ENCODE peak calls at places on chromosome 2, in four cellular contexts. K is mesenteric fat pad, Z is G401, T is NCI-H2081. S is an unnamed sample.

GRCh38 chr2:27903018-27903417 is 12.5 kb downstream of the BABAM2 start:
- DNase-seq in K (no peak), Z (no peak), T (no peak), S (no peak)

GRCh38 chr2:242002944-242003343 is 133.4 kb downstream of the RTP5 start:
- DNase-seq in K (no peak), Z (no peak), T (no peak), S (no peak)

GRCh38 chr2:82913566-82913965 is 1545.5 kb downstream of the SUCLG1 start:
- DNase-seq in K (no peak), Z (no peak), T (no peak), S (no peak)

GRCh38 chr2:171630812-171631626 is 56.2 kb upstream of the DYNC1I2 start:
- DNase-seq in K (no peak), Z (no peak), T (no peak), S (no peak)

GRCh38 chr2:239944706-239945551 is 80.2 kb downstream of the NDUFA10 start:
- DNase-seq in K (peak), Z (no peak), T (no peak), S (no peak)

GRCh38 chr2:230640540-230641011 is 72.1 kb upstream of the CAB39 start:
- DNase-seq in K (no peak), Z (no peak), T (no peak), S (no peak)

GRCh38 chr2:121547646-121548045 is 17.0 kb downstream of the RNU4ATAC start:
- DNase-seq in K (no peak), Z (no peak), T (no peak), S (no peak)

GRCh38 chr2:69390001-69390400 is 3.0 kb upstream of the GFPT1 start:
- DNase-seq in K (no peak), Z (no peak), T (no peak), S (no peak)

GRCh38 chr2:68500649-68501048 is 33.3 kb downstream of the APLF start:
- DNase-seq in K (no peak), Z (no peak), T (no peak), S (no peak)

GRCh38 chr2:70111752-70112591 is 24.7 kb downstream of the PCBP1 start:
- DNase-seq in K (peak), Z (no peak), T (no peak), S (no peak)

GRCh38 chr2:218745559-218746469 is 35.2 kb downstream of the TTLL4 start:
- DNase-seq in K (no peak), Z (peak), T (no peak), S (no peak)

GRCh38 chr2:62222674-62223073 is 26.8 kb downstream of the B3GNT2 start:
- DNase-seq in K (no peak), Z (no peak), T (no peak), S (no peak)

GRCh38 chr2:28638102-28638501 is 113.5 kb upstream of the PPP1CB start:
- DNase-seq in K (peak), Z (no peak), T (no peak), S (no peak)

GRCh38 chr2:237818066-237818473 is 19.5 kb downstream of the RBM44 start:
- DNase-seq in K (no peak), Z (no peak), T (no peak), S (no peak)

S was measured in H54.